ENCODE peak calls at places on chromosome 12, in six cellular contexts. S is sigmoid colon, A is thoracic aorta, Y is left lung, F is colonic mucosa, K is cardiac muscle cell. X is an unnamed sample.

GRCh38 chr12:123269395-123269892 is 2.2 kb downstream of the CDK2AP1 start:
- DNase-seq in S (peak), A (no peak), Y (peak), F (peak), K (peak), X (peak)

GRCh38 chr12:89636776-89637160 is 71.9 kb downstream of the ATP2B1 start:
- DNase-seq in S (no peak), A (no peak), Y (no peak), F (no peak), K (no peak), X (no peak)

GRCh38 chr12:51395283-51396230 is 4.4 kb upstream of the GALNT6 start:
- DNase-seq in S (no peak), A (no peak), Y (no peak), F (no peak), K (no peak), X (no peak)

GRCh38 chr12:115135800-115136211 is 451.8 kb upstream of the TBX3 start:
- DNase-seq in S (peak), A (no peak), Y (peak), F (peak), K (peak), X (no peak)

GRCh38 chr12:49019120-49019430 is 499 bp upstream of the PRKAG1 start:
- DNase-seq in S (no peak), A (no peak), Y (no peak), F (no peak), K (no peak), X (no peak)

GRCh38 chr12:125586441-125586840 is 521.2 kb downstream of the AACS start:
- DNase-seq in S (no peak), A (no peak), Y (no peak), F (no peak), K (no peak), X (no peak)

GRCh38 chr12:55072093-55072492 is 52.3 kb downstream of the NEUROD4 start:
- DNase-seq in S (no peak), A (no peak), Y (peak), F (peak), K (peak), X (peak)

GRCh38 chr12:132506730-132507538 is 17.0 kb downstream of the FBRSL1 start:
- DNase-seq in S (peak), A (no peak), Y (peak), F (peak), K (peak), X (peak)

GRCh38 chr12:116736962-116737773 is 701 bp downstream of the SPRING1 start:
- DNase-seq in S (no peak), A (no peak), Y (no peak), F (peak), K (no peak), X (peak)

GRCh38 chr12:57173089-57173488 is 25.7 kb upstream of the LRP1-AS start:
- DNase-seq in S (no peak), A (no peak), Y (no peak), F (no peak), K (peak), X (no peak)

GRCh38 chr12:131188131-131189050 is 234.7 kb downstream of the ADGRD1 start:
- DNase-seq in S (no peak), A (no peak), Y (no peak), F (no peak), K (no peak), X (peak)

GRCh38 chr12:121295746-121296617 is 527 bp downstream of the CAMKK2 start:
- DNase-seq in S (peak), A (no peak), Y (no peak), F (peak), K (peak), X (peak)

GRCh38 chr12:118212627-118213026 is 76.7 kb downstream of the PEBP1 start:
- DNase-seq in S (no peak), A (no peak), Y (no peak), F (no peak), K (no peak), X (no peak)

GRCh38 chr12:44876554-44877275 is 600 bp upstream of the NELL2 start:
- DNase-seq in S (no peak), A (no peak), Y (no peak), F (peak), K (peak), X (peak)

GRCh38 chr12:29547151-29547561 is 49.7 kb upstream of the OVCH1 start:
- DNase-seq in S (no peak), A (no peak), Y (no peak), F (no peak), K (peak), X (no peak)

GRCh38 chr12:57280234-57281062 is 29.5 kb upstream of the STAC3 start:
- DNase-seq in S (peak), A (peak), Y (peak), F (peak), K (peak), X (peak)

GRCh38 chr12:84911331-84912190 is 1.0 kb downstream of the SLC6A15 start:
- DNase-seq in S (no peak), A (no peak), Y (peak), F (peak), K (peak), X (no peak)

GRCh38 chr12:75893758-75894157 is 137.8 kb downstream of the PHLDA1 start:
- DNase-seq in S (no peak), A (no peak), Y (no peak), F (no peak), K (no peak), X (no peak)

GRCh38 chr12:46934374-46935111 is 108.7 kb upstream of the SLC38A4 start:
- DNase-seq in S (no peak), A (no peak), Y (no peak), F (no peak), K (no peak), X (no peak)

GRCh38 chr12:51905507-51906438 is 1.5 kb upstream of the ACVRL1 start:
- DNase-seq in S (peak), A (no peak), Y (peak), F (peak), K (peak), X (no peak)

GRCh38 chr12:90548595-90548994 is 406.4 kb downstream of the CCER1 start:
- DNase-seq in S (no peak), A (no peak), Y (no peak), F (no peak), K (no peak), X (no peak)

GRCh38 chr12:4256043-4256826 is 17.3 kb upstream of the CCND2 start:
- DNase-seq in S (no peak), A (no peak), Y (no peak), F (no peak), K (no peak), X (no peak)

GRCh38 chr12:57008113-57008687 is 1.9 kb upstream of the ZBTB39 start:
- DNase-seq in S (no peak), A (no peak), Y (no peak), F (no peak), K (peak), X (no peak)

GRCh38 chr12:87827638-87828264 is 201.4 kb downstream of the C12orf50 start:
- DNase-seq in S (no peak), A (no peak), Y (no peak), F (no peak), K (peak), X (no peak)

GRCh38 chr12:49891012-49891411 is 12.7 kb downstream of the FAIM2 start:
- DNase-seq in S (peak), A (no peak), Y (no peak), F (no peak), K (no peak), X (no peak)

GRCh38 chr12:130830246-130830551 is 8.9 kb downstream of the STX2 start:
- DNase-seq in S (no peak), A (no peak), Y (no peak), F (no peak), K (no peak), X (no peak)

GRCh38 chr12:16587514-16587913 is 18.4 kb downstream of the LMO3 start:
- DNase-seq in S (no peak), A (no peak), Y (no peak), F (no peak), K (no peak), X (no peak)

GRCh38 chr12:86367137-86367536 is 110.9 kb upstream of the MGAT4C start:
- DNase-seq in S (no peak), A (no peak), Y (no peak), F (no peak), K (peak), X (no peak)

GRCh38 chr12:103930787-103931536 is 752 bp downstream of the HSP90B1 start:
- DNase-seq in S (peak), A (no peak), Y (peak), F (peak), K (peak), X (peak)

GRCh38 chr12:54279227-54279631 is 693 bp downstream of the CBX5 start:
- DNase-seq in S (no peak), A (no peak), Y (no peak), F (no peak), K (no peak), X (no peak)

GRCh38 chr12:101759396-101760047 is 20.3 kb upstream of the SYCP3 start:
- DNase-seq in S (no peak), A (no peak), Y (no peak), F (no peak), K (peak), X (no peak)

GRCh38 chr12:105262461-105263184 is 26.6 kb upstream of the APPL2 start:
- DNase-seq in S (no peak), A (no peak), Y (no peak), F (no peak), K (no peak), X (no peak)

GRCh38 chr12:42609605-42610004 is 20.1 kb upstream of the PRICKLE1 start:
- DNase-seq in S (no peak), A (no peak), Y (no peak), F (no peak), K (no peak), X (no peak)

GRCh38 chr12:57521475-57522018 is 1.1 kb upstream of the MBD6 start:
- DNase-seq in S (peak), A (no peak), Y (peak), F (peak), K (peak), X (peak)

GRCh38 chr12:131521326-131521725 is 189.6 kb upstream of the SFSWAP start:
- DNase-seq in S (no peak), A (no peak), Y (no peak), F (no peak), K (no peak), X (no peak)

GRCh38 chr12:43969882-43970281 is 134.0 kb downstream of the TMEM117 start:
- DNase-seq in S (no peak), A (no peak), Y (no peak), F (no peak), K (peak), X (no peak)

GRCh38 chr12:92393504-92393903 is 247.9 kb upstream of the BTG1 start:
- DNase-seq in S (no peak), A (no peak), Y (no peak), F (no peak), K (no peak), X (no peak)

GRCh38 chr12:83826112-83826511 is 1086.5 kb downstream of the SLC6A15 start:
- DNase-seq in S (no peak), A (no peak), Y (no peak), F (peak), K (peak), X (no peak)

GRCh38 chr12:30989754-30990153 is 63.2 kb downstream of the TSPAN11 start:
- DNase-seq in S (no peak), A (no peak), Y (no peak), F (peak), K (no peak), X (no peak)

GRCh38 chr12:92020983-92021664 is 124.5 kb downstream of the BTG1 start:
- DNase-seq in S (no peak), A (no peak), Y (no peak), F (no peak), K (peak), X (no peak)

DNA sequence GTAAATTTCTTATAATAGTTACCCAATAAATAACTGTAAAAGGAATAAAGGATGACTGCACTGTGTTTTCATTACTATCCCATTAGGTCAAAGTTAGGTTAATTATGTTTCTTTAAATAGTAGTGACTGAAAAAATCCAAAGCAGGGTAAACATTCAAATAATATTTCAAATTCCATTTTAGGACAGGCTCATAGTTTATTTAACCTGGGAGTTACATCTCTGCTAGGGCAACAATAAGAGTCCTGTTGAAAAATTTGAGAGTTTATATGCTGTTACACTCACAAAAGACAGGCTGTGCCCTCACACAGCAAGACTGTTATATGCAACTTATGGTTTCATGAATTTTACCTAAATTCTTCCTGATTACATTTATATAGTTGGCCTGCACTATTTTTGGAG is 8.0 kb downstream of the ERP27 start:
- DNase-seq in S (no peak), A (no peak), Y (no peak), F (no peak), K (no peak), X (no peak)
- TF ChIP-seq CTCF in S (peak), A (no peak), Y (no peak), F (no peak), K (no peak), X (no peak)

GRCh38 chr12:459050-459429 is 699 bp upstream of the B4GALNT3 start:
- DNase-seq in S (no peak), A (no peak), Y (no peak), F (no peak), K (no peak), X (no peak)
- H3K4me3 ChIP-seq in S (peak), A (peak), Y (peak), F (no peak), K (peak), X (peak)

DNA sequence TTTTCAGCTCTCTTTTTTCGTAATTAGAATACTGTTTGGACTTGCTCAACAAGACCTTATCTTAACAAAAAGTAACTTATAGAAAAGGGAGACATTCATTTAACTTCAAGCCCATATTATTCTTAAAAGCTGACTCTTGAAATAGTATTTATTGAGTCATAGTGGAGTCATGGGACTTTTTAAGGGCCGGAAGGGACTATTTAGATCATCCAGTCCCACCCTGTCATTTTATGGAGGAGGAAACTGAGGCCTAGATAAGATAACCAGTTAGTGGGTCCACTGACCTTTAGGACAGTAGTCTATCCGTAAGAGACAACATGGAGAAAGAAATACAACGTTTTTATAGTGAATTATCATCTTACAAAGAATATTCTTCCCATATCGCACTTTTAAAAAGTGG is 1.5 kb downstream of the RAP1B start:
- DNase-seq in S (no peak), A (no peak), Y (no peak), F (peak), K (peak), X (no peak)
- H3K27ac ChIP-seq in S (peak), A (peak), Y (peak), F (peak), K (peak), X (peak)

GRCh38 chr12:65667932-65668331 is 156.4 kb upstream of the HMGA2 start:
- DNase-seq in S (no peak), A (no peak), Y (no peak), F (no peak), K (peak), X (no peak)
- TF ChIP-seq CTCF in S (no peak), A (no peak), Y (no peak), F (no peak), K (no peak), X (no peak)

GRCh38 chr12:120262852-120263724 is 2.4 kb downstream of the PXN start:
- DNase-seq in S (peak), A (no peak), Y (no peak), F (no peak), K (peak), X (no peak)
- H3K4me3 ChIP-seq in S (peak), A (peak), Y (no peak), F (peak), K (no peak), X (peak)

GRCh38 chr12:53091756-53092155 is 5.7 kb upstream of the IGFBP6 start:
- DNase-seq in S (peak), A (no peak), Y (no peak), F (peak), K (no peak), X (no peak)

GRCh38 chr12:53096761-53097160 is 706 bp upstream of the IGFBP6 start:
- DNase-seq in S (peak), A (no peak), Y (no peak), F (peak), K (no peak), X (no peak)

GRCh38 chr12:53096089-53096741 is 1.3 kb upstream of the IGFBP6 start:
- DNase-seq in S (peak), A (no peak), Y (peak), F (peak), K (peak), X (no peak)

GRCh38 chr12:53094394-53094787 is 3.1 kb upstream of the IGFBP6 start:
- DNase-seq in S (peak), A (no peak), Y (no peak), F (peak), K (no peak), X (no peak)

DNA sequence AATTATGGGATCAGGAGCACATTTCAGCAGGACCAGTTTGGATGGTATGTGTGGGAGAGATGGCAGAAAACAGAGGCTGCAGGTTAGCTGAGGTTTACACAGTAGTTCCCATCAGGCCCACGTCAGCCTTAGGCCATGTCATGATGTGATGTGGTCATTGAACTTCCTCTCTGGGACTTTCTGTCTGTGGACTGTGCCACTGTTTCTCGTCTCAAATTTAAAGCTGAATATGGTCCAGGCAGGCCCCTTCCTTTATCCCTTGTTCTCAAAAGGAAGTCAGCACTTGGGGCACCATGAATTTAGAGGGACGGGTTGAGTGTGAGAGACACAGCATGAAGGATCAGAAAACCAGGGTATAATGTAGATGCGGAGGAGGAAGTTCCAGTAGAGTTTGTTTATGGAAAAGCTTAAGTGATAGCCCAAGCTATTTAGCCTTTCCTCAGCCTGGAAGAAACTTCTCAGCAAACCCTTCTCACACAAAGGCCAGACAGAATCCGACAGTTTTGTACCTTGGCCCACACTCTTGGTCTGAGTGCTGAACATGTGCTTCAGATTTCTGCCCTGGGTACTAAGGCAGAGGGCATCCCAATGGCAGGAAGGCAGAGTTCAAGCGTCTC is 3.6 kb upstream of the IGFBP6 start:
- DNase-seq in S (no peak), A (no peak), Y (no peak), F (peak), K (no peak), X (no peak)
- H3K27ac ChIP-seq in S (no peak), A (peak), Y (peak), F (peak), K (no peak), X (no peak)

GRCh38 chr12:107649615-107650014 is 36.0 kb upstream of the PWP1 start:
- DNase-seq in S (no peak), A (no peak), Y (no peak), F (no peak), K (no peak), X (no peak)
- TF ChIP-seq CTCF in S (no peak), A (no peak), Y (no peak), F (no peak), K (no peak), X (no peak)

GRCh38 chr12:109512608-109513007 is 35.2 kb downstream of the UBE3B start:
- DNase-seq in S (no peak), A (no peak), Y (no peak), F (no peak), K (no peak), X (no peak)

GRCh38 chr12:109513977-109514376 is 36.5 kb downstream of the UBE3B start:
- DNase-seq in S (no peak), A (no peak), Y (peak), F (no peak), K (no peak), X (no peak)

DNA sequence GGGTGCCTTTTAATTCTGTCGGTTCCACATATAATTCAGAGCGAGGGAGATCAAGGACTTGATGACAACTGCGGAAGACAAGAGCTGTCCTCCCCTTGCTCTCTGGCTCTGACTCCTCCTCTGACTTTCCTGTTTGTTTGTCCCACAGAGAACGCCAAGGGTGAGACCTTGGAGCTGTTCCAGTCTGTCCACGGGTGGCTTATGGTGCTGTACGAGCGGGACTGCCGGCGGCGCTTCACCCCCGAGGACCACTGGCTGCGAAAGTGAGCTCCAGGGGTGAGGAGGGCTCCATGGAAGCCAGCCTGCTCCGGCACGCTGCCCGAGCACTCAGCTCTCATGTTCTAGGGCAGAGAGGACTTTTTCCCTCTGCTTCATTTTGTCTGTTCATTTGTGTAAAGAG is 32.8 kb downstream of the UBE3B start:
- DNase-seq in S (no peak), A (no peak), Y (no peak), F (no peak), K (no peak), X (no peak)
- H3K4me3 ChIP-seq in S (no peak), A (no peak), Y (no peak), F (no peak), K (no peak), X (no peak)

X was measured in spleen.